ENCODE peak calls at places on chromosomes 1 and 21, in six cellular contexts. One of them, this sample, is unnamed.

GRCh38 chr1:47941609-47942237 is 55.5 kb downstream of the TRABD2B start:
- DNase-seq in HCT116: no peak
- DNase-seq in GM23338: no peak
- DNase-seq in transverse colon: no peak
- DNase-seq in sigmoid colon: no peak
- DNase-seq in SK-N-SH: no peak
- DNase-seq in this sample: no peak

GRCh38 chr1:55073187-55073916 is 34.0 kb downstream of the PCSK9 start:
- DNase-seq in SK-N-SH: no peak
- DNase-seq in GM23338: no peak
- DNase-seq in transverse colon: no peak
- DNase-seq in HCT116: no peak
- DNase-seq in sigmoid colon: no peak
- DNase-seq in this sample: no peak

GRCh38 chr21:42111470-42111743 is 40.3 kb downstream of the UMODL1 start:
- DNase-seq in HCT116: no peak
- DNase-seq in GM23338: no peak
- DNase-seq in SK-N-SH: no peak
- DNase-seq in sigmoid colon: no peak
- DNase-seq in transverse colon: no peak
- DNase-seq in this sample: no peak

GRCh38 chr21:43854773-43855633 is 10.0 kb upstream of the AGPAT3 start:
- DNase-seq in sigmoid colon: no peak
- DNase-seq in GM23338: no peak
- DNase-seq in SK-N-SH: no peak
- DNase-seq in transverse colon: no peak
- DNase-seq in HCT116: no peak
- DNase-seq in this sample: no peak

GRCh38 chr1:192788184-192788583 is 20.7 kb upstream of the RGS2 start:
- DNase-seq in HCT116: no peak
- DNase-seq in SK-N-SH: no peak
- DNase-seq in sigmoid colon: peak; percentile 88
- DNase-seq in transverse colon: no peak
- DNase-seq in GM23338: peak; percentile 26
- DNase-seq in this sample: no peak

GRCh38 chr1:24910751-24911650 is 19.1 kb downstream of the RUNX3 start:
- DNase-seq in SK-N-SH: no peak
- DNase-seq in sigmoid colon: no peak
- DNase-seq in GM23338: no peak
- DNase-seq in transverse colon: peak; percentile 65
- DNase-seq in HCT116: no peak
- DNase-seq in this sample: peak; percentile 51

GRCh38 chr1:185644531-185644930 is 89.7 kb upstream of the HMCN1 start:
- DNase-seq in transverse colon: no peak
- DNase-seq in GM23338: no peak
- DNase-seq in HCT116: no peak
- DNase-seq in SK-N-SH: no peak
- DNase-seq in sigmoid colon: no peak
- DNase-seq in this sample: no peak

GRCh38 chr1:89941110-89941770 is 53.7 kb upstream of the ZNF326 start:
- DNase-seq in SK-N-SH: no peak
- DNase-seq in HCT116: no peak
- DNase-seq in transverse colon: no peak
- DNase-seq in GM23338: no peak
- DNase-seq in sigmoid colon: no peak
- DNase-seq in this sample: no peak

GRCh38 chr21:29033871-29034270 is 9.4 kb downstream of the USP16 start:
- DNase-seq in GM23338: no peak
- DNase-seq in HCT116: no peak
- DNase-seq in SK-N-SH: no peak
- DNase-seq in sigmoid colon: no peak
- DNase-seq in transverse colon: no peak
- DNase-seq in this sample: no peak

GRCh38 chr1:99645199-99645598 is 714 bp upstream of the PALMD start:
- DNase-seq in transverse colon: no peak
- DNase-seq in GM23338: no peak
- DNase-seq in sigmoid colon: no peak
- DNase-seq in HCT116: no peak
- DNase-seq in SK-N-SH: no peak
- DNase-seq in this sample: no peak

GRCh38 chr1:206590025-206590834 is 22.0 kb downstream of the EIF2D start:
- DNase-seq in SK-N-SH: no peak
- DNase-seq in GM23338: peak; percentile 58
- DNase-seq in HCT116: peak; percentile 37
- DNase-seq in transverse colon: no peak
- DNase-seq in sigmoid colon: no peak
- DNase-seq in this sample: no peak

GRCh38 chr1:41021526-41022308 is at the start of gene SLFNL1:
- DNase-seq in SK-N-SH: peak; percentile 30
- DNase-seq in HCT116: no peak
- DNase-seq in transverse colon: no peak
- DNase-seq in sigmoid colon: no peak
- DNase-seq in GM23338: peak; percentile 76
- DNase-seq in this sample: no peak

GRCh38 chr1:240706150-240706904 is 94.4 kb upstream of the GREM2 start:
- DNase-seq in SK-N-SH: no peak
- DNase-seq in HCT116: no peak
- DNase-seq in sigmoid colon: no peak
- DNase-seq in transverse colon: no peak
- DNase-seq in GM23338: no peak
- DNase-seq in this sample: no peak

GRCh38 chr21:45384656-45385548 is 20.1 kb upstream of the COL18A1 start:
- DNase-seq in transverse colon: no peak
- DNase-seq in HCT116: no peak
- DNase-seq in sigmoid colon: peak; percentile 56
- DNase-seq in GM23338: no peak
- DNase-seq in SK-N-SH: no peak
- DNase-seq in this sample: no peak

GRCh38 chr21:45778686-45779085 is 135.2 kb downstream of the PCBP3 start:
- DNase-seq in HCT116: no peak
- DNase-seq in transverse colon: no peak
- DNase-seq in GM23338: no peak
- DNase-seq in sigmoid colon: no peak
- DNase-seq in SK-N-SH: no peak
- DNase-seq in this sample: no peak

GRCh38 chr21:45285266-45285931 is 2.3 kb downstream of the POFUT2 start:
- DNase-seq in GM23338: no peak
- DNase-seq in transverse colon: peak; percentile 4
- DNase-seq in SK-N-SH: no peak
- DNase-seq in HCT116: no peak
- DNase-seq in sigmoid colon: no peak
- DNase-seq in this sample: peak; percentile 19

GRCh38 chr21:42424848-42425602 is 21.3 kb downstream of the UBASH3A start:
- DNase-seq in HCT116: no peak
- DNase-seq in transverse colon: peak; percentile 39
- DNase-seq in SK-N-SH: no peak
- DNase-seq in sigmoid colon: no peak
- DNase-seq in GM23338: no peak
- DNase-seq in this sample: no peak

GRCh38 chr1:108505766-108506075 is 54.2 kb upstream of the EEIG2 start:
- DNase-seq in transverse colon: no peak
- DNase-seq in HCT116: no peak
- DNase-seq in GM23338: no peak
- DNase-seq in sigmoid colon: no peak
- DNase-seq in SK-N-SH: no peak
- DNase-seq in this sample: no peak

GRCh38 chr1:53047737-53048344 is 14.2 kb upstream of the PODN start:
- DNase-seq in transverse colon: no peak
- DNase-seq in SK-N-SH: no peak
- DNase-seq in GM23338: no peak
- DNase-seq in sigmoid colon: no peak
- DNase-seq in HCT116: no peak
- DNase-seq in this sample: no peak

GRCh38 chr1:216535751-216536150 is 112.5 kb upstream of the USH2A start:
- DNase-seq in sigmoid colon: no peak
- DNase-seq in HCT116: no peak
- DNase-seq in transverse colon: no peak
- DNase-seq in GM23338: no peak
- DNase-seq in SK-N-SH: no peak
- DNase-seq in this sample: no peak
- H3K4me1 ChIP-seq in sigmoid colon: no peaks in the 10 kb centered on the region
- H3K4me1 ChIP-seq in HCT116: no peaks in the 10 kb centered on the region
- H3K4me1 ChIP-seq in transverse colon: no peaks in the 10 kb centered on the region
- H3K4me1 ChIP-seq in GM23338: peaks cover 13% of the 10 kb centered on the region
- H3K4me1 ChIP-seq in SK-N-SH: peaks cover 30% of the 10 kb centered on the region
- H3K4me1 ChIP-seq in this sample: peaks cover 10% of the 10 kb centered on the region

GRCh38 chr1:1426961-1427934 is 6.2 kb upstream of the ANKRD65 start:
- DNase-seq in transverse colon: no peak
- DNase-seq in GM23338: peak; percentile 66
- DNase-seq in sigmoid colon: peak; percentile 85
- DNase-seq in HCT116: no peak
- DNase-seq in SK-N-SH: peak; percentile 89
- DNase-seq in this sample: no peak

GRCh38 chr1:1428174-1428573 is 7.1 kb upstream of the ANKRD65 start:
- DNase-seq in GM23338: no peak
- DNase-seq in SK-N-SH: peak; percentile 38
- DNase-seq in sigmoid colon: no peak
- DNase-seq in HCT116: no peak
- DNase-seq in transverse colon: no peak
- DNase-seq in this sample: no peak

GRCh38 chr1:1425426-1425752 is 4.3 kb upstream of the ANKRD65 start:
- DNase-seq in sigmoid colon: no peak
- DNase-seq in transverse colon: no peak
- DNase-seq in GM23338: no peak
- DNase-seq in HCT116: no peak
- DNase-seq in SK-N-SH: no peak
- DNase-seq in this sample: no peak

GRCh38 chr1:1425753-1426495 is 4.8 kb upstream of the ANKRD65 start:
- DNase-seq in transverse colon: no peak
- DNase-seq in SK-N-SH: no peak
- DNase-seq in sigmoid colon: no peak
- DNase-seq in HCT116: no peak
- DNase-seq in GM23338: peak; percentile 69
- DNase-seq in this sample: no peak

GRCh38 chr1:1426496-1426960 is 5.5 kb upstream of the ANKRD65 start:
- DNase-seq in GM23338: no peak
- DNase-seq in SK-N-SH: peak; percentile 32
- DNase-seq in HCT116: no peak
- DNase-seq in sigmoid colon: no peak
- DNase-seq in transverse colon: no peak
- DNase-seq in this sample: no peak
- H3K4me3 ChIP-seq in GM23338: peak overlapping the region; percentile 46
- H3K4me3 ChIP-seq in SK-N-SH: no peak overlapping the region
- H3K4me3 ChIP-seq in HCT116: no peak overlapping the region
- H3K4me3 ChIP-seq in sigmoid colon: no peak overlapping the region
- H3K4me3 ChIP-seq in transverse colon: no peak overlapping the region
- H3K4me3 ChIP-seq in this sample: no peak overlapping the region

GRCh38 chr1:27351541-27352107 is 9.8 kb downstream of the SYTL1 start:
- DNase-seq in SK-N-SH: no peak
- DNase-seq in transverse colon: no peak
- DNase-seq in HCT116: no peak
- DNase-seq in GM23338: no peak
- DNase-seq in sigmoid colon: no peak
- DNase-seq in this sample: no peak

GRCh38 chr1:27353629-27354028 is 11.8 kb downstream of the SYTL1 start:
- DNase-seq in sigmoid colon: no peak
- DNase-seq in SK-N-SH: no peak
- DNase-seq in GM23338: no peak
- DNase-seq in HCT116: no peak
- DNase-seq in transverse colon: no peak
- DNase-seq in this sample: no peak

GRCh38 chr1:27350673-27351540 is 9.1 kb downstream of the SYTL1 start:
- DNase-seq in HCT116: no peak
- DNase-seq in transverse colon: peak; percentile 45
- DNase-seq in sigmoid colon: no peak
- DNase-seq in SK-N-SH: no peak
- DNase-seq in GM23338: peak; percentile 99
- DNase-seq in this sample: no peak

GRCh38 chr1:27355683-27356082 is 11.1 kb downstream of the MAP3K6 start:
- DNase-seq in HCT116: no peak
- DNase-seq in GM23338: no peak
- DNase-seq in transverse colon: no peak
- DNase-seq in SK-N-SH: no peak
- DNase-seq in sigmoid colon: no peak
- DNase-seq in this sample: no peak

GRCh38 chr1:27353166-27353565 is 11.3 kb downstream of the SYTL1 start:
- DNase-seq in SK-N-SH: no peak
- DNase-seq in transverse colon: no peak
- DNase-seq in HCT116: no peak
- DNase-seq in sigmoid colon: no peak
- DNase-seq in GM23338: no peak
- DNase-seq in this sample: no peak
- TF ChIP-seq POLR2AphosphoS5 in SK-N-SH: no peak
- TF ChIP-seq POLR2AphosphoS5 in transverse colon: no peak
- TF ChIP-seq POLR2AphosphoS5 in HCT116: no peak
- TF ChIP-seq POLR2AphosphoS5 in sigmoid colon: no peak
- TF ChIP-seq POLR2AphosphoS5 in GM23338: no peak
- TF ChIP-seq POLR2AphosphoS5 in this sample: no peak

GRCh38 chr1:172745014-172745413 is 86.1 kb downstream of the FASLG start:
- DNase-seq in SK-N-SH: peak; percentile 22
- DNase-seq in transverse colon: peak; percentile 26
- DNase-seq in GM23338: peak; percentile 77
- DNase-seq in sigmoid colon: no peak
- DNase-seq in HCT116: peak; percentile 71
- DNase-seq in this sample: no peak

GRCh38 chr1:172742599-172743500 is 83.9 kb downstream of the FASLG start:
- DNase-seq in HCT116: peak; percentile 49
- DNase-seq in SK-N-SH: peak; percentile 36
- DNase-seq in transverse colon: no peak
- DNase-seq in GM23338: peak; percentile 53
- DNase-seq in sigmoid colon: no peak
- DNase-seq in this sample: no peak

GRCh38 chr1:172748201-172748600 is 89.3 kb downstream of the FASLG start:
- DNase-seq in GM23338: no peak
- DNase-seq in sigmoid colon: no peak
- DNase-seq in SK-N-SH: no peak
- DNase-seq in HCT116: no peak
- DNase-seq in transverse colon: no peak
- DNase-seq in this sample: no peak

GRCh38 chr1:172751668-172752067 is 92.8 kb downstream of the FASLG start:
- DNase-seq in GM23338: no peak
- DNase-seq in transverse colon: no peak
- DNase-seq in HCT116: no peak
- DNase-seq in SK-N-SH: no peak
- DNase-seq in sigmoid colon: no peak
- DNase-seq in this sample: no peak

DNA sequence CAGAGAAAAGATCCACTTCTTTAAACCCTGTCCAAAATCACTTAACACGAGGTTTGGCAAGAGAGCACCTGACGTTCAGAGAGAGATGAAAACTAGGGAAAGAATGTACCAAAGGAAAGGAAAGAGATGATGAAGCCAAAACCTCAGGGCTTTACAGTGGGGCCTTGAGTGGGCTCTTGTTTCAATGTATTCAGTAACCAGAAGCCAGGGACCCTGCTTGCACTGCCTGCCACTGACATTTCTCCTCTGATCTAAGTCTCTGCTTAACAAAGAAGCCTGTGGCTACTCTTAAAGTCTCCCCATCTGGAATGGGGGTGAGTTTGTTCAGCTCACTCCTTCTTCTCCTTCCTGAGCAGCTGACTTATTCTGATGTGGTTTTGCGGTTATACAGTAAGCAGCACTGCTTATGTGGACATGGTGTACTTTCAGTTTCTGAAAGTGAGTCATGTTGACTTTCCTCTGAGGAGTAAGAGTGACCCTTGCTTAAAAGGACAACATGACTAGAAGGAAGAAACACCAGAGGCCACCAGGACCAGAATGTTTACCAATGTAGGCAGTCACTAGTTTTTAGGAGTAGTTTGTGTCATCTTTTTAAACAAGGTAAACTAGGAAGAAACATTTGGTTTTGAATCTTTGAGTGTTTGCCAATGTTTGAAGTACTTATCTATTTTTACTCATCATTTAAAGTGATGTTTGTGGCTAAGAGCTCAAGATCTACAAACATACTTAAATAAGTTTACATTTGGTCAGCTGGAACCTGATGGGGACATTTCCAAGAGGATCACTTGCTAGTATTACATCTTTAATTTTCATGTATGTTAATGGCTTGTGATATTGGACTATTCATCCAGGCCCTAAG is 87.4 kb downstream of the FASLG start:
- DNase-seq in SK-N-SH: no peak
- DNase-seq in transverse colon: no peak
- DNase-seq in HCT116: peak; percentile 91
- DNase-seq in sigmoid colon: no peak
- DNase-seq in GM23338: no peak
- DNase-seq in this sample: no peak
- H3K4me1 ChIP-seq in SK-N-SH: no peaks in the 10 kb centered on the region
- H3K4me1 ChIP-seq in transverse colon: no peaks in the 10 kb centered on the region
- H3K4me1 ChIP-seq in HCT116: peaks cover 21% of the 10 kb centered on the region
- H3K4me1 ChIP-seq in sigmoid colon: peaks cover 8% of the 10 kb centered on the region
- H3K4me1 ChIP-seq in GM23338: no peaks in the 10 kb centered on the region
- H3K4me1 ChIP-seq in this sample: peaks cover 28% of the 10 kb centered on the region